ENCODE peak calls at places on chromosomes 3 and 15, in ten cellular contexts. M, G, T, S, O, U, K, C, V and J are unnamed samples.

GRCh38 chr3:127749787-127750225 is 72.5 kb downstream of the MGLL start:
- DNase-seq in U (no peak), O (no peak), T (peak; percentile 44), K (no peak), M (no peak), S (peak; percentile 14), V (no peak), C (no peak), G (no peak), J (no peak)

GRCh38 chr3:117003501-117003900 is 293.9 kb downstream of the TUSC7 start:
- DNase-seq in O (no peak), C (no peak), G (no peak), M (no peak), T (no peak), U (no peak), K (no peak), V (no peak), S (no peak), J (no peak)

GRCh38 chr15:78004919-78005634 is 72.4 kb downstream of the TBC1D2B start:
- DNase-seq in K (peak; percentile 79), G (peak; percentile 87), U (no peak), C (peak; percentile 93), M (no peak), O (no peak), T (no peak), S (peak; percentile 91), V (peak; percentile 3), J (no peak)

GRCh38 chr3:78398401-78398800 is 1358.5 kb downstream of the ROBO2 start:
- DNase-seq in C (no peak), M (no peak), K (no peak), O (no peak), G (no peak), U (no peak), S (no peak), V (no peak), T (no peak), J (no peak)

GRCh38 chr3:46001178-46001577 is 5.6 kb upstream of the FYCO1 start:
- DNase-seq in S (no peak), C (no peak), T (no peak), K (no peak), G (no peak), U (no peak), V (no peak), M (no peak), O (no peak), J (no peak)

GRCh38 chr15:29043731-29044485 is 158.1 kb downstream of the APBA2 start:
- DNase-seq in G (no peak), U (no peak), C (no peak), K (no peak), O (no peak), V (no peak), M (no peak), S (peak; percentile 35), T (no peak), J (no peak)

GRCh38 chr15:52256366-52256765 is 39.2 kb downstream of the MYO5C start:
- DNase-seq in T (peak; percentile 71), M (peak; percentile 45), U (no peak), G (no peak), K (peak; percentile 58), C (peak; percentile 75), O (peak; percentile 72), S (peak; percentile 87), V (peak; percentile 80), J (peak; percentile 63)

GRCh38 chr15:64566102-64566501 is 105.7 kb downstream of the ZNF609 start:
- DNase-seq in V (no peak), T (no peak), O (no peak), G (no peak), M (no peak), S (no peak), C (no peak), U (no peak), K (no peak), J (no peak)

GRCh38 chr3:98172621-98173020 is 6.1 kb downstream of the OR5H15 start:
- DNase-seq in T (no peak), O (no peak), G (no peak), U (no peak), S (no peak), C (no peak), V (peak; percentile 4), M (no peak), K (no peak), J (no peak)

GRCh38 chr3:81105761-81106160 is 655.7 kb downstream of the GBE1 start:
- DNase-seq in V (peak; percentile 87), U (no peak), S (peak; percentile 52), O (no peak), C (no peak), G (no peak), K (no peak), M (no peak), T (no peak), J (no peak)

GRCh38 chr3:107979538-107979937 is 111.3 kb downstream of the CD47 start:
- DNase-seq in T (no peak), V (no peak), U (no peak), S (peak; percentile 87), K (no peak), G (no peak), O (no peak), M (no peak), C (no peak), J (no peak)

GRCh38 chr3:48765376-48765775 is 48.4 kb upstream of the IP6K2 start:
- DNase-seq in M (no peak), O (no peak), V (peak; percentile 49), T (no peak), C (no peak), G (no peak), U (no peak), S (peak; percentile 13), K (no peak), J (no peak)

DNA sequence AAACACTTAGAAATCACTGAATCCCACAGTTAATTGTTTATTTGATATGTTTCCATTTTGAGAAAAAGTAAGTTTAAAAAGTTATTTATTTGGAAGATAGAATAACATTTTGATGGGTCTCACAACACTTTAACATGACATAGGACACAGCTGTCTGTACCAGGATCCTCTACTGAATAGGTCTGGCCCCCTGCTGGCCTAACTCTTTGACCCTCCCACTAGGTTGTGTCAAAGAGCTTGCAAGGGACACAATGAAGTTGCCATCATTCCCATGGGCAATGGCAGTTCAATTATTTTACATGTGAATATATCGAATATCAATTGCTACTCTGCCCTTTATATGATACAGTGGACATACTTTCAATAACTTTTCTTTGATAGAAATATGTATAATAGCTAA is 138.9 kb downstream of the EPHA3 start:
- DNase-seq in K (no peak), S (no peak), V (no peak), G (no peak), O (peak; percentile 66), M (no peak), T (no peak), C (no peak), U (no peak), J (no peak)
- TF ChIP-seq CTCF in K (no peak), S (no peak), V (peak; percentile 37), G (no peak), O (no peak), M (no peak), T (no peak), C (no peak), U (peak; percentile 64), J (no peak)

GRCh38 chr15:49622561-49622960 is 1.7 kb downstream of the DTWD1 start:
- DNase-seq in K (no peak), V (no peak), S (peak; percentile 10), U (no peak), T (no peak), C (no peak), M (no peak), O (no peak), G (no peak), J (no peak)
- TF ChIP-seq CTCF in K (no peak), V (no peak), S (no peak), U (no peak), T (no peak), C (no peak), M (no peak), O (no peak), G (no peak), J (no peak)

DNA sequence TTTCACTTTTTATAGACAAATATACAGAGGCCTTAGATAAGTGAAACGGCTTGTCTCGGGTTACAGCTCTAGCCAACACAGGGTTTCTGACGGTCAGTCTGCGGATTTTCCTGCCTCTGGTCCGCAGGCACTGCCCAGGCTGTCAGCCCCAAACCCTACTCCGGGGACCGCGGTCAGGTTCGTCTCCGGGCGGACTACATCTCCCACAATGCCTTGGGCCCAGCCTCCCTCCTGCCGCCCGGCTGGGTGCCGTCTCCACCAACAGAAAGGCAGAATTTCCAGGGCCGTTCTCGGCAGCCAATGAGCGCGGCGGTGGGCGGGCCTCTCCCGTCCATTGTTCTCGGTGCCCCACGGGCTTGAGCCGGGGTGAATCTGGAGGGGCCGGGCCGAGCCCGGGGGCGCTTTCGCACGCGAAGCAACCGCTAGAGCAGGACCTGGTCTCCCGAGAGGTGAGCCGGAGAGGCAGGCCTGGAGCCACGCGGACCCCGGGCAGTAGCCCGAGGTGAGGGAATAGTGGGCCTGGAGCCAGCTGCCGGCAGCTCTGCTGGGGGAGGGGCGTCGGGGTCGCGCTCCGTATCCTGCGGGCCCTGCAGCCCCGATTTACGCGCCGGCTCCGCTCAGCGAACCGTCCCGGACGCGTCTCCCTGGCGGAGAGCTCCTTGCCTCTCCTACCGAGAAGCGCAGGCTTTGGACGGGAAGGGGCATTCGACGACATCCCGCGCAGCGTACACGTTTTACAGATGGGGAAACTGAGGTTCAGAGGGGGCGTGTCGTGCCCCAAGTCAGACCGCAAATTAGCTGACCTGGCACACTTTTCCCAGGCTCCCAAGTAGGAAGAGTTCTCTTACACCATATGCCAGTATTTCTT is at the start of gene ZSCAN2:
- DNase-seq in O (peak; percentile 98), K (peak; percentile 96), M (peak; percentile 92), U (peak; percentile 97), V (peak; percentile 95), T (peak; percentile 93), G (peak; percentile 97), S (peak; percentile 93), C (peak; percentile 97), J (peak; percentile 88)
- TF ChIP-seq CTCF in O (no peak), K (no peak), M (no peak), U (no peak), V (no peak), T (no peak), G (no peak), S (no peak), C (no peak), J (no peak)

GRCh38 chr3:72766866-72767265 is 81.4 kb downstream of the SHQ1 start:
- DNase-seq in S (no peak), V (no peak), T (no peak), O (no peak), G (no peak), U (no peak), M (no peak), C (no peak), K (no peak), J (no peak)

GRCh38 chr3:72768976-72769375 is 79.3 kb downstream of the SHQ1 start:
- DNase-seq in G (no peak), K (no peak), C (no peak), T (no peak), U (no peak), S (no peak), V (no peak), O (no peak), M (no peak), J (no peak)

GRCh38 chr3:72761410-72761809 is 86.8 kb downstream of the SHQ1 start:
- DNase-seq in T (no peak), C (no peak), G (no peak), M (no peak), K (no peak), U (no peak), V (no peak), O (no peak), S (no peak), J (no peak)

GRCh38 chr3:72767927-72768880 is 80.0 kb downstream of the SHQ1 start:
- DNase-seq in U (no peak), M (no peak), V (no peak), C (no peak), T (no peak), K (no peak), S (no peak), O (no peak), G (no peak), J (no peak)

GRCh38 chr3:72763751-72764440 is 84.3 kb downstream of the SHQ1 start:
- DNase-seq in G (peak; percentile 67), S (no peak), U (no peak), T (no peak), C (no peak), V (no peak), M (no peak), O (no peak), K (peak; percentile 41), J (no peak)
- TF ChIP-seq CTCF in G (no peak), S (no peak), U (no peak), T (no peak), C (no peak), V (no peak), M (no peak), O (no peak), K (no peak), J (no peak)